ENCODE peak calls at places on chromosome 11, in eight cellular contexts. S, Z, U, A, D, P, N and G are unnamed samples.

GRCh38 chr11:115132829-115133228 is 371.4 kb downstream of the CADM1 start:
- DNase-seq in Z (peak), A (no peak), N (no peak), D (no peak), P (no peak), S (no peak), U (no peak), G (peak)

GRCh38 chr11:28100665-28101064 is 7.3 kb downstream of the KIF18A start:
- DNase-seq in D (no peak), P (no peak), A (no peak), U (no peak), N (no peak), S (no peak), Z (no peak), G (no peak)

GRCh38 chr11:97966901-97967300 is 1053.8 kb upstream of the CNTN5 start:
- DNase-seq in S (peak), Z (no peak), P (no peak), A (no peak), D (no peak), N (no peak), U (no peak), G (no peak)

GRCh38 chr11:12232819-12233601 is 122.6 kb downstream of the MICAL2 start:
- DNase-seq in D (peak), A (no peak), U (no peak), Z (no peak), P (no peak), S (peak), N (peak), G (no peak)

GRCh38 chr11:25547293-25547692 is 784.6 kb upstream of the ANO3 start:
- DNase-seq in U (no peak), S (no peak), N (no peak), P (no peak), Z (no peak), A (no peak), D (no peak), G (no peak)

GRCh38 chr11:31437742-31438435 is 68.2 kb downstream of the DNAJC24 start:
- DNase-seq in N (peak), A (no peak), D (peak), S (peak), P (no peak), Z (no peak), U (no peak), G (no peak)

GRCh38 chr11:68838572-68838964 is 3.1 kb downstream of the CPT1A start:
- DNase-seq in A (no peak), Z (no peak), U (peak), D (peak), N (peak), P (no peak), S (no peak), G (no peak)

GRCh38 chr11:36594316-36594989 is at the start of gene IFTAP:
- DNase-seq in N (peak), S (peak), D (peak), P (no peak), Z (peak), U (no peak), A (peak), G (peak)

GRCh38 chr11:86874314-86875056 is 74.1 kb downstream of the PRSS23 start:
- DNase-seq in P (no peak), A (no peak), D (no peak), U (no peak), Z (no peak), N (no peak), S (no peak), G (no peak)

GRCh38 chr11:59857444-59858434 is 8.5 kb downstream of the TCN1 start:
- DNase-seq in P (no peak), A (no peak), S (peak), U (peak), Z (peak), D (peak), N (no peak), G (no peak)

GRCh38 chr11:46520971-46521745 is 72.7 kb downstream of the AMBRA1 start:
- DNase-seq in P (no peak), U (no peak), D (peak), S (peak), N (peak), A (no peak), Z (peak), G (no peak)

GRCh38 chr11:102564110-102564509 is 33.6 kb upstream of the MMP7 start:
- DNase-seq in N (peak), Z (no peak), P (no peak), U (no peak), S (peak), D (peak), A (no peak), G (no peak)

GRCh38 chr11:122998727-122999370 is 17.2 kb upstream of the BSX start:
- DNase-seq in S (no peak), U (no peak), N (no peak), A (no peak), P (no peak), Z (no peak), D (peak), G (no peak)

GRCh38 chr11:114075891-114076441 is 16.5 kb downstream of the ZBTB16 start:
- DNase-seq in D (peak), U (peak), P (peak), S (peak), N (peak), Z (peak), A (no peak), G (peak)

GRCh38 chr11:121497176-121497995 is 44.6 kb upstream of the SORL1-AS1 start:
- DNase-seq in A (no peak), Z (no peak), N (no peak), P (no peak), S (no peak), U (no peak), D (no peak), G (no peak)

GRCh38 chr11:794766-795637 is 3.1 kb downstream of the SLC25A22 start:
- DNase-seq in D (no peak), P (no peak), S (no peak), A (peak), U (no peak), N (no peak), Z (no peak), G (no peak)